ENCODE peak calls at places on chromosomes 2 and 18, in eight cellular contexts. F, W, I, S, K, R, X and N are unnamed samples. For H3K4me1, the result is how much of the 10 kb centered on the place peaks cover.

GRCh38 chr2:37670378-37671012 is 947 bp downstream of the CDC42EP3 start:
- DNase-seq in I (peak), X (no peak), W (no peak), S (no peak), K (no peak), R (no peak), F (no peak), N (no peak)

GRCh38 chr2:179953359-179953758 is 53.7 kb downstream of the CWC22 start:
- DNase-seq in W (no peak), K (no peak), R (no peak), S (no peak), F (no peak), X (no peak), I (no peak), N (no peak)

GRCh38 chr2:2698182-2699116 is 367.4 kb upstream of the MYT1L start:
- DNase-seq in S (no peak), X (no peak), F (no peak), R (no peak), I (no peak), W (peak), K (peak), N (no peak)

GRCh38 chr2:168239281-168239680 is 8.1 kb downstream of the STK39 start:
- DNase-seq in W (no peak), I (no peak), K (no peak), F (no peak), R (no peak), S (no peak), X (no peak), N (no peak)

GRCh38 chr2:25981596-25982272 is 563 bp downstream of the KIF3C start:
- DNase-seq in K (peak), R (no peak), I (no peak), S (no peak), W (peak), F (peak), X (no peak), N (no peak)

GRCh38 chr2:70241338-70241737 is 7.1 kb downstream of the TIA1 start:
- DNase-seq in W (no peak), S (no peak), K (no peak), R (no peak), I (peak), X (no peak), F (no peak), N (no peak)

GRCh38 chr18:62384610-62385097 is 59.5 kb downstream of the TNFRSF11A start:
- DNase-seq in X (no peak), K (no peak), I (no peak), S (no peak), F (no peak), W (no peak), R (no peak), N (no peak)

GRCh38 chr2:184444217-184444616 is 154.1 kb upstream of the ZNF804A start:
- DNase-seq in S (no peak), K (no peak), R (peak), I (no peak), X (no peak), W (no peak), F (no peak), N (no peak)

GRCh38 chr2:31199206-31199605 is 18.1 kb downstream of the CAPN14 start:
- DNase-seq in W (no peak), S (no peak), K (no peak), I (no peak), R (no peak), F (no peak), X (no peak), N (no peak)

GRCh38 chr18:59096098-59096779 is 43.4 kb upstream of the SEC11C start:
- DNase-seq in F (no peak), K (no peak), X (no peak), S (no peak), W (peak), I (no peak), R (no peak), N (no peak)
- TF ChIP-seq CTCF in F (no peak), K (no peak), X (no peak), S (no peak), W (no peak), I (no peak), R (no peak), N (no peak)

GRCh38 chr2:175153-175786 is 88.6 kb downstream of the SH3YL1 start:
- DNase-seq in X (no peak), S (no peak), R (no peak), W (no peak), K (no peak), I (no peak), F (no peak), N (no peak)
- TF ChIP-seq POLR2AphosphoS5 in X (no peak), S (no peak), R (no peak), W (no peak), K (no peak), I (no peak), F (no peak), N (no peak)

DNA sequence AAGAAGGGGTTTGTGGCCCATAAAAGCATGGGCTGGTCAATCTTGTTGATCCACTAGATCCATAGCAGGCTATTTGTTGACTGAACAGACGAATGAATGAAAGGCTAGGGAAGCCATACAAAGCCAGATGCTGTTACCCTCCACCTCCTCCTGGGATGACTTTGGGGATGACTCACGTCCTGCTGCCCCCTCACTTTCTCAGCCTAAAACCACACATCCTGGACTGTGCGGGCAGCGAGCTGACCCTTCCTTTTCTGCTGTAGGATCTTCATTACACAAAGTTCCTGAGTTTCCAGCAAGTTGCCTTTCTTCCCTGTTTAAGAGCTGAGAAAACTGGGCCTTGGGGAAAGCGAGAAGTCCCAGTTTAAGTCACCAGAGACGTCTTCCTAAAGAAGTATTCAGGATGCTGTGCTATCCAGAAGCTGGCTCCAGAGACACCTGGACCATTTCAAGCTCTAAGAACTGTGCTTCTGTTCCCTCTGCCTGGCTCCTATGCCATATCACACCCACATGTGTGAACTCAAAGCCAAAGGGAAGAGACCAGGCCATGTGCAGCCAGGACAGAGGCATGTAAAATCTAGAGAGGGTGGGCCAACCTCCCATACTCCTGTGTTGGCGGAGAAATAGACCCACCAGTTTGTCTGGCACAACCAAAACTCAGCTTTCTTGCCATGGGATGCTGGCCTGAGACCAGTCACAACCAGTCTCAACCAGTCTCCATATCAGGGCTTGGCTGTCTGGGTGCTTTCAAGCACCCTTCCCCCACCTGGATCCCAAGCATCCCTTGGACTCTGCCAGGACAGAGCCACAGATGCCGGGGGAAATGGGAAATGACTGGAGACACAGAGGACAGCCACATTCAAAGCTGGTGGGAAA is 4.7 kb upstream of the SLC20A1 start:
- DNase-seq in R (no peak), S (no peak), K (no peak), I (peak), W (no peak), F (no peak), X (no peak), N (no peak)
- H3K4me1 ChIP-seq in R (under half), S (under half), K (under half), I (under half), W (under half), F (under half), X (under half), N (under half)

DNA sequence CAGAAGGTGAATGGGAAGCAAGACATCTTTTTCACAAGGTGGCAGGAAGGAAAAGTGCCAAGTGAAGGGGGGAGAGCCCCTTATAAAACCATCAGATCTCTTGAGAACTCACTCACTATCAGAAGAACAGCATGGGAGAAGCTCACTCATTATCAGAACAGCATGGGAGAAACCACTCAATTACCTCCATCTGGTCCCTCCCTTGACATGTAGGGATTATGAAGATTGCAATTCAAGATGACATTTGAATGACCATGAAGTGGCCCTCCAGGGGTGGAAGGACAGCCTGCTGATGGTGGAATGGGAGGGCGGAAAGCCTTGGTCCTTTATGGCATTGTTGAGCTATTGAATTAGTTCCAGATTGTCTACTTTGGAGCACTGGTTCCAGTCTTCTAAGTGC is 413.0 kb upstream of the MEX3C start:
- DNase-seq in S (no peak), F (no peak), X (no peak), W (no peak), K (no peak), R (no peak), I (no peak), N (no peak)
- TF ChIP-seq CTCF in S (no peak), F (no peak), X (no peak), W (no peak), K (no peak), R (no peak), I (no peak), N (no peak)

GRCh38 chr2:98464772-98465310 is 20.2 kb downstream of the INPP4A start:
- DNase-seq in F (no peak), R (peak), X (no peak), W (no peak), I (peak), S (no peak), K (no peak), N (no peak)

GRCh38 chr2:98463988-98464771 is 19.5 kb downstream of the INPP4A start:
- DNase-seq in F (no peak), X (no peak), K (no peak), S (no peak), I (no peak), R (no peak), W (no peak), N (no peak)

GRCh38 chr2:98461650-98462049 is 17.0 kb downstream of the INPP4A start:
- DNase-seq in F (no peak), S (no peak), W (no peak), K (no peak), R (no peak), X (no peak), I (no peak), N (no peak)

GRCh38 chr2:98463081-98463481 is 18.4 kb downstream of the INPP4A start:
- DNase-seq in I (no peak), X (no peak), R (no peak), S (no peak), W (no peak), F (no peak), K (no peak), N (no peak)

GRCh38 chr2:98463551-98463971 is 18.9 kb downstream of the INPP4A start:
- DNase-seq in F (no peak), K (no peak), X (no peak), I (no peak), W (no peak), R (no peak), S (no peak), N (no peak)
- TF ChIP-seq POLR2AphosphoS5 in F (no peak), K (no peak), X (no peak), I (no peak), W (no peak), R (no peak), S (no peak), N (no peak)

DNA sequence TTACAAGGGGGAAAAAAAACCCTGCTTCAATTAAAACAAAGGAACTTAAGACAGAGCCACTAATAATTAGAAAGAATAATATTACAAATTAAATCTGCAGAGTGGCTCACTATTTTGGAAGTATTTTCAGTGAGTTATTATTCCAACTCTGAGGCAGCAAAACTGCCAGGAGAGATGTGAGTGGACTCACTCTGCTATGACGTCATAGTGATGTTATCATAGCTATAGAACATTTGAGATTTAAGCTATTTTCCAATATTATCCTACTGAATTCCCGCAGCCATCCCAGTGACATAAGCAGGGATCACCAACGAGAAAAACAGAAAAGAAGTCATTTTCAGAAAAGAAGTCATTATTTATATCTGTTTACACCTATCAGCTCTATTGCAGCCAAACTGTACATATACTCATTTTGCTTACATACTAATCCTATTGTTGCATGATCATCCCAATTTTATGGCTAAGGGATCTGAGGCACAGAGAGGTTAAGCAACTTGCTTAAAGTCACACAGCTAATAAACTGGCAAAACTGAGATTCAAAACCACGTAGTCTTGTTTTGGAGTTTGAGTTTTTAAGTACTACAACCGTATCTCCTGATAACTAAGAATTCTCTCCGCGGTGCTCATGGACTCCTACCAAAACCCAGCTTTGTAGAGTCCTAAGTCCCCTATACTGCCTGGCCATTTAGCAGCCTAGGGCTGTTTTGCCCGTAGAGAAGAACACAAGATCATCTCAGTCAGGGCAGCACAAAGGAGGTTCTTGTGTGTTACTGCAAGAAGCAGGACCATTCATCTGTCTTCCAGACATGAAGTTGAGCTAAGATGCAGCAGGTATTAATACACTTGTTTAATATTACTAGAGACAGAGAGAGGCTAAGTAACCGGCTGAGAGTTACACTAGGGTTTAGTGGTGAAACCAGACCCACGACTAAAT is 299.8 kb downstream of the TCF4 start:
- DNase-seq in X (no peak), F (no peak), S (no peak), K (peak), W (no peak), I (peak), R (no peak), N (no peak)
- H3K4me1 ChIP-seq in X (under half), F (under half), S (under half), K (under half), W (half or more), I (under half), R (under half), N (under half)

GRCh38 chr2:219433666-219434467 is 776 bp upstream of the SPEG start:
- DNase-seq in X (no peak), W (peak), S (no peak), R (no peak), F (no peak), K (peak), I (no peak), N (no peak)
- TF ChIP-seq CTCF in X (peak), W (peak), S (peak), R (peak), F (no peak), K (peak), I (peak), N (no peak)